ENCODE peak calls at places on chromosomes 16 and 17, in nine cellular contexts. One of them, this sample, is unnamed.

GRCh38 chr17:43135454-43135819 is 10.3 kb upstream of the BRCA1 start:
- DNase-seq in heart left ventricle: no peak
- DNase-seq in heart right ventricle: no peak
- DNase-seq in Calu3: no peak
- DNase-seq in WTC11: peak
- DNase-seq in mesothelial cell of epicardium: no peak
- DNase-seq in breast epithelium: no peak
- DNase-seq in psoas muscle: no peak
- DNase-seq in fibroblast of pulmonary artery: no peak
- DNase-seq in this sample: no peak

GRCh38 chr16:48918520-48919258 is 308.7 kb upstream of the N4BP1 start:
- DNase-seq in breast epithelium: no peak
- DNase-seq in heart right ventricle: no peak
- DNase-seq in fibroblast of pulmonary artery: no peak
- DNase-seq in heart left ventricle: no peak
- DNase-seq in Calu3: no peak
- DNase-seq in mesothelial cell of epicardium: no peak
- DNase-seq in psoas muscle: no peak
- DNase-seq in WTC11: no peak
- DNase-seq in this sample: no peak

GRCh38 chr16:21116148-21116693 is 34.4 kb downstream of the DNAH3 start:
- DNase-seq in breast epithelium: no peak
- DNase-seq in fibroblast of pulmonary artery: peak
- DNase-seq in mesothelial cell of epicardium: no peak
- DNase-seq in heart left ventricle: peak
- DNase-seq in Calu3: no peak
- DNase-seq in WTC11: no peak
- DNase-seq in heart right ventricle: no peak
- DNase-seq in psoas muscle: no peak
- DNase-seq in this sample: no peak

GRCh38 chr17:1399366-1399678 is 700 bp downstream of the YWHAE start:
- DNase-seq in heart left ventricle: no peak
- DNase-seq in breast epithelium: no peak
- DNase-seq in mesothelial cell of epicardium: peak
- DNase-seq in fibroblast of pulmonary artery: no peak
- DNase-seq in Calu3: no peak
- DNase-seq in heart right ventricle: no peak
- DNase-seq in psoas muscle: no peak
- DNase-seq in WTC11: no peak
- DNase-seq in this sample: no peak

GRCh38 chr16:89811321-89811720 is 5.1 kb downstream of the FANCA start:
- DNase-seq in heart left ventricle: no peak
- DNase-seq in fibroblast of pulmonary artery: no peak
- DNase-seq in WTC11: no peak
- DNase-seq in heart right ventricle: no peak
- DNase-seq in psoas muscle: no peak
- DNase-seq in mesothelial cell of epicardium: no peak
- DNase-seq in Calu3: no peak
- DNase-seq in breast epithelium: no peak
- DNase-seq in this sample: no peak

GRCh38 chr16:2858245-2859025 is 465 bp upstream of the PRSS22 start:
- DNase-seq in psoas muscle: no peak
- DNase-seq in fibroblast of pulmonary artery: no peak
- DNase-seq in WTC11: peak
- DNase-seq in mesothelial cell of epicardium: no peak
- DNase-seq in breast epithelium: peak
- DNase-seq in heart right ventricle: no peak
- DNase-seq in Calu3: peak
- DNase-seq in heart left ventricle: no peak
- DNase-seq in this sample: no peak

GRCh38 chr17:20008242-20009051 is 712 bp upstream of the SPECC1 start:
- DNase-seq in heart right ventricle: peak
- DNase-seq in psoas muscle: no peak
- DNase-seq in fibroblast of pulmonary artery: peak
- DNase-seq in Calu3: peak
- DNase-seq in WTC11: peak
- DNase-seq in mesothelial cell of epicardium: peak
- DNase-seq in breast epithelium: no peak
- DNase-seq in heart left ventricle: peak
- DNase-seq in this sample: no peak

GRCh38 chr16:88854306-88855111 is 2.2 kb downstream of the GALNS start:
- DNase-seq in psoas muscle: no peak
- DNase-seq in WTC11: no peak
- DNase-seq in mesothelial cell of epicardium: no peak
- DNase-seq in fibroblast of pulmonary artery: no peak
- DNase-seq in heart left ventricle: no peak
- DNase-seq in Calu3: no peak
- DNase-seq in heart right ventricle: no peak
- DNase-seq in breast epithelium: no peak
- DNase-seq in this sample: no peak

GRCh38 chr17:39349246-39349645 is 52.2 kb downstream of the FBXL20 start:
- DNase-seq in fibroblast of pulmonary artery: no peak
- DNase-seq in heart right ventricle: no peak
- DNase-seq in mesothelial cell of epicardium: no peak
- DNase-seq in Calu3: no peak
- DNase-seq in WTC11: no peak
- DNase-seq in breast epithelium: no peak
- DNase-seq in heart left ventricle: no peak
- DNase-seq in psoas muscle: no peak
- DNase-seq in this sample: no peak

GRCh38 chr17:39357488-39357887 is 43.9 kb downstream of the FBXL20 start:
- DNase-seq in WTC11: no peak
- DNase-seq in mesothelial cell of epicardium: no peak
- DNase-seq in heart right ventricle: no peak
- DNase-seq in breast epithelium: no peak
- DNase-seq in heart left ventricle: no peak
- DNase-seq in psoas muscle: no peak
- DNase-seq in Calu3: peak
- DNase-seq in fibroblast of pulmonary artery: no peak
- DNase-seq in this sample: no peak

GRCh38 chr17:39351508-39351907 is 49.9 kb downstream of the FBXL20 start:
- DNase-seq in heart left ventricle: no peak
- DNase-seq in mesothelial cell of epicardium: no peak
- DNase-seq in WTC11: no peak
- DNase-seq in Calu3: no peak
- DNase-seq in psoas muscle: no peak
- DNase-seq in heart right ventricle: no peak
- DNase-seq in fibroblast of pulmonary artery: no peak
- DNase-seq in breast epithelium: no peak
- DNase-seq in this sample: no peak

GRCh38 chr17:39352986-39353385 is 48.4 kb downstream of the FBXL20 start:
- DNase-seq in breast epithelium: no peak
- DNase-seq in WTC11: no peak
- DNase-seq in heart right ventricle: no peak
- DNase-seq in psoas muscle: no peak
- DNase-seq in mesothelial cell of epicardium: no peak
- DNase-seq in Calu3: no peak
- DNase-seq in fibroblast of pulmonary artery: no peak
- DNase-seq in heart left ventricle: no peak
- DNase-seq in this sample: no peak

GRCh38 chr17:39352511-39352910 is 48.9 kb downstream of the FBXL20 start:
- DNase-seq in breast epithelium: no peak
- DNase-seq in heart left ventricle: no peak
- DNase-seq in mesothelial cell of epicardium: no peak
- DNase-seq in heart right ventricle: no peak
- DNase-seq in WTC11: no peak
- DNase-seq in psoas muscle: no peak
- DNase-seq in Calu3: no peak
- DNase-seq in fibroblast of pulmonary artery: no peak
- DNase-seq in this sample: no peak
- TF ChIP-seq CTCF in breast epithelium: no peak
- TF ChIP-seq CTCF in heart left ventricle: no peak
- TF ChIP-seq CTCF in mesothelial cell of epicardium: no peak
- TF ChIP-seq CTCF in heart right ventricle: no peak
- TF ChIP-seq CTCF in WTC11: no peak
- TF ChIP-seq CTCF in psoas muscle: no peak
- TF ChIP-seq CTCF in Calu3: peak
- TF ChIP-seq CTCF in fibroblast of pulmonary artery: no peak
- TF ChIP-seq CTCF in this sample: no peak

DNA sequence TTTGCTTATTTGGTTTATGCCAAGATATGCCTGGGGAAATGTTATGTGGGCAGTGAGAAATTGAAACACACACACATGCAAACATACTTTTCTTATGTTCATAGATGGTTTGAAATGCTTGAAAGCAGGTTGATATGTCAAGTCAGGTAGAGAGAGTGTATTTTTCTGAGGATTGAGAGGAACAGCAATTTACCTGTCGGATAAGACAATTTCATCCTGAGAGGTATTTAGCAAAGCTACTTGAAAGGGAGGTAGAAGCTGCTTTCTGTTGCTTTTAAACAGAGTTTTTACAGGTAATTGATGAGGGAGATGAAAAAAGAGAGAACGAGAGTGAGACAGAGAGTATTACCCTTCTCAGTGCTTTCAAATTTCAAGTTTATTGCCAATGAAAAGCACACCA is 854.3 kb downstream of the CDH8 start:
- DNase-seq in heart left ventricle: no peak
- DNase-seq in mesothelial cell of epicardium: no peak
- DNase-seq in WTC11: no peak
- DNase-seq in heart right ventricle: no peak
- DNase-seq in fibroblast of pulmonary artery: no peak
- DNase-seq in psoas muscle: no peak
- DNase-seq in Calu3: no peak
- DNase-seq in breast epithelium: no peak
- DNase-seq in this sample: no peak
- TF ChIP-seq CTCF in heart left ventricle: no peak
- TF ChIP-seq CTCF in mesothelial cell of epicardium: no peak
- TF ChIP-seq CTCF in WTC11: no peak
- TF ChIP-seq CTCF in heart right ventricle: no peak
- TF ChIP-seq CTCF in fibroblast of pulmonary artery: no peak
- TF ChIP-seq CTCF in psoas muscle: no peak
- TF ChIP-seq CTCF in Calu3: no peak
- TF ChIP-seq CTCF in breast epithelium: no peak
- TF ChIP-seq CTCF in this sample: no peak

DNA sequence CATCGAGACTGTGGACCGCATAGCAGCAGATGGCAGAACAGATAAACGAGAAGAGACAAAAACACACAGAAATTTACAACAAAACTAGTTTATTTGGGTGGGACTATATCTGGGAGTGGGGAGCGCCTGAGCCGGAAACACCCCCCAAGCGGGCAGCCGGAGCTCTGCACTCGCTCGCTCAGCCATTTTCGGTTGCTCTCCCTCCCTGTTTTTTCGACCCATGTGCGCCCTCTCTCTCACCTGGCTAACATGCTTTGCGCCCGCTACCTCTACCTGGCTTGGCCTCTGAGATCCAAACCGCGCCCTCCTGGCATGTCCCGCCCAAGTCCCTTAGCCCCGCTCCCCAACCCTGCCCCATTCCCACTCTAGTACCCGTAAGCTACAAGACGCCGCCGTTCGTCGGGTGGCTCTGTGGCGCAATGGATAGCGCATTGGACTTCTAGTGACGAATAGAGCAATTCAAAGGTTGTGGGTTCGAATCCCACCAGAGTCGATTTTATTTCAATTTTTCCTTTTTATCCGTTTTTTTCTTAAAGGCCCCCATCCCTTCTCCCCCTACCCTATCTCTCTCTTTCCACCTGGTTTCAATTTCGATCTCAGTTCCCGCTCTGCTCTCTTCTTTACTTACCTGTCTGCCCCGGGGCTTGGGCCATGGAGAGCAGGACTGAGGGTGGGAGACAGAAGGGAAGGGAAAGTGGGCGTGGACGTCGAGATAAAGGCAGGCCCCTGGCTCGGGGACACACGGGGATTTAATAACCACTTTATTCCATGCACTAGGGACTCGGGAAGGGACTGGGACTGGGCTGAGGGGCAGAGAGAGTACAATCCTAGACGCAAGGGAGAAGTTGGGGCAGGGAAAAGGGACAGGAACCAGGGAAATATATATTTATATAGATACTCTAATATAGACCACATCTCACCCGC is 2.5 kb upstream of the ALOXE3 start:
- DNase-seq in heart left ventricle: peak
- DNase-seq in fibroblast of pulmonary artery: peak
- DNase-seq in heart right ventricle: peak
- DNase-seq in Calu3: peak
- DNase-seq in WTC11: peak
- DNase-seq in mesothelial cell of epicardium: no peak
- DNase-seq in psoas muscle: no peak
- DNase-seq in breast epithelium: peak
- DNase-seq in this sample: peak
- TF ChIP-seq CTCF in heart left ventricle: no peak
- TF ChIP-seq CTCF in fibroblast of pulmonary artery: peak
- TF ChIP-seq CTCF in heart right ventricle: no peak
- TF ChIP-seq CTCF in Calu3: peak
- TF ChIP-seq CTCF in WTC11: no peak
- TF ChIP-seq CTCF in mesothelial cell of epicardium: no peak
- TF ChIP-seq CTCF in psoas muscle: no peak
- TF ChIP-seq CTCF in breast epithelium: peak
- TF ChIP-seq CTCF in this sample: peak

GRCh38 chr17:17870292-17870691 is 33.5 kb upstream of the SREBF1 start:
- DNase-seq in psoas muscle: no peak
- DNase-seq in heart right ventricle: no peak
- DNase-seq in breast epithelium: no peak
- DNase-seq in WTC11: no peak
- DNase-seq in fibroblast of pulmonary artery: no peak
- DNase-seq in heart left ventricle: no peak
- DNase-seq in Calu3: no peak
- DNase-seq in mesothelial cell of epicardium: no peak
- DNase-seq in this sample: no peak
- TF ChIP-seq CTCF in psoas muscle: no peak
- TF ChIP-seq CTCF in heart right ventricle: no peak
- TF ChIP-seq CTCF in breast epithelium: no peak
- TF ChIP-seq CTCF in WTC11: no peak
- TF ChIP-seq CTCF in fibroblast of pulmonary artery: no peak
- TF ChIP-seq CTCF in heart left ventricle: no peak
- TF ChIP-seq CTCF in Calu3: no peak
- TF ChIP-seq CTCF in mesothelial cell of epicardium: no peak
- TF ChIP-seq CTCF in this sample: no peak

GRCh38 chr16:50668368-50669008 is 12.6 kb downstream of the SNX20 start:
- DNase-seq in Calu3: peak
- DNase-seq in WTC11: no peak
- DNase-seq in breast epithelium: peak
- DNase-seq in heart right ventricle: no peak
- DNase-seq in fibroblast of pulmonary artery: no peak
- DNase-seq in mesothelial cell of epicardium: no peak
- DNase-seq in heart left ventricle: no peak
- DNase-seq in psoas muscle: no peak
- DNase-seq in this sample: no peak
- TF ChIP-seq CTCF in Calu3: no peak
- TF ChIP-seq CTCF in WTC11: no peak
- TF ChIP-seq CTCF in breast epithelium: no peak
- TF ChIP-seq CTCF in heart right ventricle: no peak
- TF ChIP-seq CTCF in fibroblast of pulmonary artery: no peak
- TF ChIP-seq CTCF in mesothelial cell of epicardium: no peak
- TF ChIP-seq CTCF in heart left ventricle: no peak
- TF ChIP-seq CTCF in psoas muscle: no peak
- TF ChIP-seq CTCF in this sample: no peak

GRCh38 chr16:73268311-73268997 is 220.5 kb upstream of the ZFHX3 start:
- DNase-seq in breast epithelium: no peak
- DNase-seq in heart left ventricle: no peak
- DNase-seq in Calu3: no peak
- DNase-seq in WTC11: peak
- DNase-seq in fibroblast of pulmonary artery: peak
- DNase-seq in mesothelial cell of epicardium: no peak
- DNase-seq in heart right ventricle: no peak
- DNase-seq in psoas muscle: no peak
- DNase-seq in this sample: no peak
- TF ChIP-seq CTCF in breast epithelium: no peak
- TF ChIP-seq CTCF in heart left ventricle: no peak
- TF ChIP-seq CTCF in Calu3: peak
- TF ChIP-seq CTCF in WTC11: no peak
- TF ChIP-seq CTCF in fibroblast of pulmonary artery: peak
- TF ChIP-seq CTCF in mesothelial cell of epicardium: no peak
- TF ChIP-seq CTCF in heart right ventricle: no peak
- TF ChIP-seq CTCF in psoas muscle: no peak
- TF ChIP-seq CTCF in this sample: peak

This sample was measured in brain microvascular endothelial cell.